ENCODE peak calls at places on chromosomes 11 and 22, in six cellular contexts. A is left lobe of liver; T is HAP-1; E is effector CD8-positive, alpha-beta T cell; C is HS-5; Y is glutamatergic neuron. K is an unnamed sample.

GRCh38 chr11:112025682-112026081 is 474 bp downstream of the DLAT start:
- DNase-seq in A (no peak), T (peak; percentile 25), E (no peak), C (no peak), Y (no peak), K (no peak)

GRCh38 chr11:102007567-102008437 is 39.4 kb upstream of the CFAP300 start:
- DNase-seq in A (no peak), T (no peak), E (no peak), C (peak; percentile 84), Y (no peak), K (peak; percentile 68)

GRCh38 chr11:17388609-17389204 is at the start of gene KCNJ11:
- DNase-seq in A (no peak), T (peak; percentile 48), E (peak; percentile 40), C (no peak), Y (no peak), K (no peak)

GRCh38 chr22:35498026-35498425 is 42.6 kb upstream of the RASD2 start:
- DNase-seq in A (no peak), T (no peak), E (no peak), C (no peak), Y (no peak), K (no peak)

GRCh38 chr11:105181100-105181499 is 41.5 kb upstream of the CARD18 start:
- DNase-seq in A (no peak), T (no peak), E (no peak), C (no peak), Y (no peak), K (peak; percentile 82)

GRCh38 chr22:28230682-28231081 is 311.6 kb upstream of the PITPNB start:
- DNase-seq in A (no peak), T (no peak), E (no peak), C (no peak), Y (no peak), K (no peak)

GRCh38 chr22:26321469-26321913 is 107.6 kb upstream of the ASPHD2 start:
- DNase-seq in A (no peak), T (no peak), E (no peak), C (peak; percentile 58), Y (no peak), K (no peak)

GRCh38 chr11:117953029-117953671 is 23.9 kb upstream of the TMPRSS13 start:
- DNase-seq in A (no peak), T (no peak), E (no peak), C (no peak), Y (no peak), K (no peak)

GRCh38 chr22:50247748-50248147 is 2.9 kb upstream of the TUBGCP6 start:
- DNase-seq in A (no peak), T (peak; percentile 49), E (no peak), C (no peak), Y (peak; percentile 60), K (no peak)

GRCh38 chr11:77842451-77843121 is 21.6 kb downstream of the AAMDC start:
- DNase-seq in A (no peak), T (no peak), E (no peak), C (no peak), Y (no peak), K (peak; percentile 28)

GRCh38 chr11:2991477-2992233 is 474 bp downstream of the NAP1L4 start:
- DNase-seq in A (no peak), T (peak; percentile 41), E (no peak), C (no peak), Y (peak; percentile 83), K (no peak)

GRCh38 chr11:11968511-11969280 is 39.7 kb downstream of the DKK3 start:
- DNase-seq in A (no peak), T (no peak), E (no peak), C (no peak), Y (peak; percentile 40), K (no peak)

GRCh38 chr11:66331542-66332370 is 4.5 kb downstream of the RIN1 start:
- DNase-seq in A (no peak), T (no peak), E (no peak), C (no peak), Y (no peak), K (no peak)

GRCh38 chr11:115525600-115526006 is 21.4 kb upstream of the CADM1 start:
- DNase-seq in A (no peak), T (no peak), E (no peak), C (no peak), Y (no peak), K (no peak)

GRCh38 chr11:70471254-70471653 is 72.9 kb downstream of the CTTN start:
- DNase-seq in A (no peak), T (peak; percentile 78), E (no peak), C (no peak), Y (peak; percentile 56), K (no peak)

GRCh38 chr11:112882494-112883381 is 78.5 kb upstream of the NCAM1 start:
- DNase-seq in A (no peak), T (no peak), E (no peak), C (no peak), Y (no peak), K (no peak)

GRCh38 chr11:111737877-111738205 is 28.3 kb downstream of the PPP2R1B start:
- DNase-seq in A (no peak), T (no peak), E (no peak), C (no peak), Y (no peak), K (no peak)

K was measured in foreskin keratinocyte.